ENCODE peak calls at places on chromosomes 1 and 21, in ten cellular contexts. X is pons; P is neural crest cell; I is stimulated activated CD8-positive, alpha-beta memory T cell treated with anti-CD3 and anti-CD28 coated beads, Interleukin-7, amount 100 ng/mL, for 1 hour; B is AG04450; N is EL; O is AG09319; T is SJSA1; Z is neural progenitor cell; V is retinal pigment epithelial cell. G is an unnamed sample.

GRCh38 chr1:56958526-56958925 is 7.3 kb downstream of the C8B start:
- DNase-seq in X (no peak), P (no peak), I (no peak), B (no peak), N (peak; percentile 69), O (no peak), T (no peak), Z (peak; percentile 41), V (no peak), G (no peak)

GRCh38 chr1:33394716-33395115 is 36.2 kb downstream of the PHC2 start:
- DNase-seq in X (no peak), P (no peak), I (no peak), B (no peak), N (no peak), O (no peak), T (no peak), Z (no peak), V (no peak), G (no peak)

GRCh38 chr1:23646086-23646485 is 45.5 kb upstream of the RPL11 start:
- DNase-seq in X (no peak), P (no peak), I (no peak), B (no peak), N (no peak), O (no peak), T (no peak), Z (no peak), V (no peak), G (no peak)

GRCh38 chr1:201405484-201405831 is 6.3 kb upstream of the LAD1 start:
- DNase-seq in X (no peak), P (no peak), I (no peak), B (no peak), N (no peak), O (no peak), T (no peak), Z (no peak), V (no peak), G (no peak)

GRCh38 chr1:213327318-213327667 is 276.3 kb downstream of the RPS6KC1 start:
- DNase-seq in X (peak; percentile 3), P (no peak), I (no peak), B (peak; percentile 69), N (peak; percentile 91), O (no peak), T (peak; percentile 92), Z (no peak), V (peak; percentile 87), G (no peak)

GRCh38 chr1:109892476-109893368 is 17.9 kb upstream of the CSF1 start:
- DNase-seq in X (no peak), P (no peak), I (no peak), B (no peak), N (peak; percentile 74), O (no peak), T (peak; percentile 80), Z (no peak), V (no peak), G (no peak)

GRCh38 chr1:184823080-184823479 is 68.4 kb upstream of the EDEM3 start:
- DNase-seq in X (no peak), P (no peak), I (no peak), B (no peak), N (no peak), O (no peak), T (no peak), Z (peak; percentile 70), V (peak; percentile 93), G (no peak)

GRCh38 chr1:78491311-78492071 is 717 bp downstream of the PTGFR start:
- DNase-seq in X (no peak), P (peak; percentile 20), I (no peak), B (no peak), N (peak; percentile 93), O (no peak), T (peak; percentile 76), Z (peak; percentile 42), V (no peak), G (no peak)

GRCh38 chr1:182340233-182341058 is 51.1 kb downstream of the GLUL start:
- DNase-seq in X (no peak), P (no peak), I (no peak), B (no peak), N (peak; percentile 73), O (peak; percentile 60), T (no peak), Z (no peak), V (no peak), G (no peak)

GRCh38 chr1:203557390-203557789 is 63.4 kb downstream of the OPTC start:
- DNase-seq in X (no peak), P (no peak), I (no peak), B (no peak), N (peak; percentile 94), O (no peak), T (peak; percentile 92), Z (no peak), V (no peak), G (no peak)

GRCh38 chr21:45818276-45818903 is 163.2 kb upstream of the COL6A1 start:
- DNase-seq in X (no peak), P (no peak), I (no peak), B (peak; percentile 80), N (no peak), O (peak; percentile 29), T (peak; percentile 65), Z (no peak), V (no peak), G (no peak)

GRCh38 chr1:56676571-56677035 is 31.5 kb downstream of the PRKAA2 start:
- DNase-seq in X (no peak), P (no peak), I (no peak), B (peak; percentile 62), N (peak; percentile 88), O (peak; percentile 29), T (no peak), Z (no peak), V (peak; percentile 77), G (no peak)

GRCh38 chr1:231613419-231614349 is 12.9 kb upstream of the DISC1 start:
- DNase-seq in X (no peak), P (no peak), I (no peak), B (no peak), N (no peak), O (no peak), T (no peak), Z (no peak), V (no peak), G (no peak)

GRCh38 chr1:11518791-11519628 is 40.1 kb downstream of the DISP3 start:
- DNase-seq in X (no peak), P (no peak), I (no peak), B (no peak), N (no peak), O (no peak), T (no peak), Z (no peak), V (no peak), G (no peak)

GRCh38 chr1:115373305-115373704 is 35.3 kb upstream of the NGF start:
- DNase-seq in X (no peak), P (no peak), I (no peak), B (peak; percentile 34), N (peak; percentile 90), O (peak; percentile 35), T (peak; percentile 59), Z (no peak), V (no peak), G (no peak)

GRCh38 chr1:27005166-27005530 is 7.5 kb downstream of the TENT5B start:
- DNase-seq in X (no peak), P (no peak), I (no peak), B (no peak), N (no peak), O (no peak), T (no peak), Z (no peak), V (no peak), G (no peak)

GRCh38 chr1:21337931-21338567 is 47.8 kb upstream of the ECE1 start:
- DNase-seq in X (no peak), P (no peak), I (no peak), B (no peak), N (peak; percentile 46), O (peak; percentile 93), T (no peak), Z (no peak), V (no peak), G (no peak)

GRCh38 chr21:38165466-38166213 is 91.2 kb upstream of the KCNJ15 start:
- DNase-seq in X (no peak), P (no peak), I (no peak), B (peak; percentile 16), N (peak; percentile 64), O (no peak), T (no peak), Z (no peak), V (no peak), G (no peak)

GRCh38 chr1:181216571-181216994 is 128.1 kb downstream of the IER5 start:
- DNase-seq in X (no peak), P (no peak), I (no peak), B (no peak), N (no peak), O (no peak), T (no peak), Z (no peak), V (no peak), G (no peak)

GRCh38 chr1:243598433-243598832 is 251.6 kb downstream of the AKT3 start:
- DNase-seq in X (peak; percentile 25), P (no peak), I (no peak), B (peak; percentile 54), N (peak; percentile 91), O (no peak), T (no peak), Z (no peak), V (no peak), G (no peak)

GRCh38 chr1:2229921-2230700 is 2.0 kb downstream of the SKI start:
- DNase-seq in X (no peak), P (no peak), I (no peak), B (no peak), N (peak; percentile 58), O (no peak), T (peak; percentile 49), Z (no peak), V (no peak), G (no peak)

GRCh38 chr1:177511036-177511435 is 340.3 kb downstream of the BRINP2 start:
- DNase-seq in X (no peak), P (no peak), I (no peak), B (no peak), N (no peak), O (no peak), T (no peak), Z (no peak), V (no peak), G (no peak)

GRCh38 chr1:30037251-30038118 is 685.9 kb downstream of the MATN1 start:
- DNase-seq in X (no peak), P (no peak), I (no peak), B (no peak), N (no peak), O (no peak), T (peak; percentile 29), Z (no peak), V (no peak), G (no peak)

GRCh38 chr1:154391086-154391770 is 13.9 kb upstream of the IL6R start:
- DNase-seq in X (no peak), P (no peak), I (no peak), B (no peak), N (no peak), O (no peak), T (no peak), Z (no peak), V (no peak), G (no peak)

GRCh38 chr1:203307690-203308126 is 2.4 kb downstream of the BTG2 start:
- DNase-seq in X (no peak), P (no peak), I (no peak), B (no peak), N (no peak), O (no peak), T (no peak), Z (peak; percentile 38), V (no peak), G (no peak)

GRCh38 chr1:226100436-226101347 is 38.2 kb downstream of the H3-3A start:
- DNase-seq in X (no peak), P (no peak), I (no peak), B (no peak), N (peak; percentile 41), O (peak; percentile 37), T (no peak), Z (peak; percentile 70), V (peak; percentile 65), G (no peak)

GRCh38 chr1:194279975-194280374 is 1093.6 kb upstream of the B3GALT2 start:
- DNase-seq in X (no peak), P (no peak), I (no peak), B (no peak), N (no peak), O (no peak), T (no peak), Z (no peak), V (no peak), G (no peak)

GRCh38 chr1:59561782-59562181 is 253.0 kb upstream of the HOOK1 start:
- DNase-seq in X (no peak), P (no peak), I (no peak), B (no peak), N (no peak), O (no peak), T (no peak), Z (no peak), V (no peak), G (no peak)